ENCODE peak calls at places on chromosome 15, in eight cellular contexts. One of them, this sample, is unnamed.

GRCh38 chr15:36951747-36952247 is 148.6 kb downstream of the MEIS2 start:
- DNase-seq in SJCRH30: no peak
- DNase-seq in stomach: no peak
- DNase-seq in HepG2: no peak
- DNase-seq in A673: no peak
- DNase-seq in uterus: no peak
- DNase-seq in SJSA1: no peak
- DNase-seq in lung: no peak
- DNase-seq in this sample: no peak

GRCh38 chr15:53581513-53581912 is 177.9 kb downstream of the WDR72 start:
- DNase-seq in SJCRH30: no peak
- DNase-seq in stomach: no peak
- DNase-seq in HepG2: no peak
- DNase-seq in A673: no peak
- DNase-seq in uterus: no peak
- DNase-seq in SJSA1: no peak
- DNase-seq in lung: no peak
- DNase-seq in this sample: no peak

GRCh38 chr15:28004143-28005003 is 94.7 kb downstream of the OCA2 start:
- DNase-seq in SJCRH30: no peak
- DNase-seq in stomach: no peak
- DNase-seq in HepG2: no peak
- DNase-seq in A673: no peak
- DNase-seq in uterus: no peak
- DNase-seq in SJSA1: no peak
- DNase-seq in lung: no peak
- DNase-seq in this sample: no peak

GRCh38 chr15:77582763-77583162 is 49.9 kb downstream of the LINGO1 start:
- DNase-seq in SJCRH30: no peak
- DNase-seq in stomach: no peak
- DNase-seq in HepG2: no peak
- DNase-seq in A673: no peak
- DNase-seq in uterus: no peak
- DNase-seq in SJSA1: no peak
- DNase-seq in lung: no peak
- DNase-seq in this sample: no peak

GRCh38 chr15:38612159-38612863 is 47.7 kb upstream of the RASGRP1 start:
- DNase-seq in SJCRH30: no peak
- DNase-seq in stomach: no peak
- DNase-seq in HepG2: no peak
- DNase-seq in A673: no peak
- DNase-seq in uterus: no peak
- DNase-seq in SJSA1: no peak
- DNase-seq in lung: no peak
- DNase-seq in this sample: no peak

GRCh38 chr15:63378946-63379345 is 2.7 kb downstream of the CA12 start:
- DNase-seq in SJCRH30: no peak
- DNase-seq in stomach: no peak
- DNase-seq in HepG2: no peak
- DNase-seq in A673: no peak
- DNase-seq in uterus: no peak
- DNase-seq in SJSA1: no peak
- DNase-seq in lung: no peak
- DNase-seq in this sample: no peak

GRCh38 chr15:36632196-36632595 is 52.8 kb downstream of the CDIN1 start:
- DNase-seq in SJCRH30: no peak
- DNase-seq in stomach: no peak
- DNase-seq in HepG2: no peak
- DNase-seq in A673: no peak
- DNase-seq in uterus: no peak
- DNase-seq in SJSA1: peak; percentile 7
- DNase-seq in lung: no peak
- DNase-seq in this sample: no peak

GRCh38 chr15:40937762-40938529 is 8.8 kb downstream of the DLL4 start:
- DNase-seq in SJCRH30: no peak
- DNase-seq in stomach: no peak
- DNase-seq in HepG2: no peak
- DNase-seq in A673: no peak
- DNase-seq in uterus: no peak
- DNase-seq in SJSA1: no peak
- DNase-seq in lung: no peak
- DNase-seq in this sample: peak; percentile 79

GRCh38 chr15:62089616-62090015 is 22.8 kb downstream of the C2CD4A start:
- DNase-seq in SJCRH30: no peak
- DNase-seq in stomach: no peak
- DNase-seq in HepG2: no peak
- DNase-seq in A673: no peak
- DNase-seq in uterus: no peak
- DNase-seq in SJSA1: no peak
- DNase-seq in lung: no peak
- DNase-seq in this sample: no peak

GRCh38 chr15:42178056-42178455 is 21.6 kb upstream of the PLA2G4F start:
- DNase-seq in SJCRH30: no peak
- DNase-seq in stomach: no peak
- DNase-seq in HepG2: no peak
- DNase-seq in A673: no peak
- DNase-seq in uterus: no peak
- DNase-seq in SJSA1: no peak
- DNase-seq in lung: no peak
- DNase-seq in this sample: no peak

GRCh38 chr15:39444729-39445470 is 136.0 kb upstream of the THBS1 start:
- DNase-seq in SJCRH30: no peak
- DNase-seq in stomach: no peak
- DNase-seq in HepG2: no peak
- DNase-seq in A673: no peak
- DNase-seq in uterus: peak; percentile 38
- DNase-seq in SJSA1: no peak
- DNase-seq in lung: no peak
- DNase-seq in this sample: peak; percentile 66

GRCh38 chr15:55632434-55632833 is 44.3 kb upstream of the PYGO1 start:
- DNase-seq in SJCRH30: no peak
- DNase-seq in stomach: no peak
- DNase-seq in HepG2: no peak
- DNase-seq in A673: no peak
- DNase-seq in uterus: no peak
- DNase-seq in SJSA1: no peak
- DNase-seq in lung: no peak
- DNase-seq in this sample: no peak

GRCh38 chr15:55907797-55908196 is 85.6 kb downstream of the NEDD4 start:
- DNase-seq in SJCRH30: peak; percentile 34
- DNase-seq in stomach: no peak
- DNase-seq in HepG2: no peak
- DNase-seq in A673: peak; percentile 59
- DNase-seq in uterus: no peak
- DNase-seq in SJSA1: peak; percentile 90
- DNase-seq in lung: no peak
- DNase-seq in this sample: no peak

GRCh38 chr15:41401904-41402267 is 410 bp downstream of the NDUFAF1 start:
- DNase-seq in SJCRH30: no peak
- DNase-seq in stomach: no peak
- DNase-seq in HepG2: no peak
- DNase-seq in A673: no peak
- DNase-seq in uterus: no peak
- DNase-seq in SJSA1: no peak
- DNase-seq in lung: no peak
- DNase-seq in this sample: no peak

GRCh38 chr15:39591141-39591895 is 10.4 kb downstream of the THBS1 start:
- DNase-seq in SJCRH30: no peak
- DNase-seq in stomach: no peak
- DNase-seq in HepG2: no peak
- DNase-seq in A673: no peak
- DNase-seq in uterus: no peak
- DNase-seq in SJSA1: peak; percentile 7
- DNase-seq in lung: no peak
- DNase-seq in this sample: no peak

GRCh38 chr15:91609231-91609630 is 244.3 kb upstream of the SLCO3A1 start:
- DNase-seq in SJCRH30: no peak
- DNase-seq in stomach: no peak
- DNase-seq in HepG2: no peak
- DNase-seq in A673: no peak
- DNase-seq in uterus: no peak
- DNase-seq in SJSA1: no peak
- DNase-seq in lung: peak; percentile 45
- DNase-seq in this sample: no peak

GRCh38 chr15:88701561-88702095 is 62.8 kb downstream of the ISG20 start:
- DNase-seq in SJCRH30: peak; percentile 21
- DNase-seq in stomach: no peak
- DNase-seq in HepG2: peak; percentile 39
- DNase-seq in A673: no peak
- DNase-seq in uterus: no peak
- DNase-seq in SJSA1: no peak
- DNase-seq in lung: no peak
- DNase-seq in this sample: no peak

GRCh38 chr15:67054676-67055075 is 10.7 kb upstream of the SMAD3 start:
- DNase-seq in SJCRH30: no peak
- DNase-seq in stomach: no peak
- DNase-seq in HepG2: no peak
- DNase-seq in A673: no peak
- DNase-seq in uterus: no peak
- DNase-seq in SJSA1: no peak
- DNase-seq in lung: no peak
- DNase-seq in this sample: no peak

GRCh38 chr15:68126415-68126814 is 72.3 kb downstream of the PIAS1 start:
- DNase-seq in SJCRH30: no peak
- DNase-seq in stomach: no peak
- DNase-seq in HepG2: no peak
- DNase-seq in A673: no peak
- DNase-seq in uterus: peak; percentile 43
- DNase-seq in SJSA1: no peak
- DNase-seq in lung: no peak
- DNase-seq in this sample: no peak

GRCh38 chr15:27028836-27029482 is 58.0 kb downstream of the GABRG3 start:
- DNase-seq in SJCRH30: no peak
- DNase-seq in stomach: no peak
- DNase-seq in HepG2: no peak
- DNase-seq in A673: no peak
- DNase-seq in uterus: no peak
- DNase-seq in SJSA1: no peak
- DNase-seq in lung: no peak
- DNase-seq in this sample: no peak

GRCh38 chr15:42157981-42158765 is 1.7 kb upstream of the PLA2G4F start:
- DNase-seq in SJCRH30: no peak
- DNase-seq in stomach: peak; percentile 11
- DNase-seq in HepG2: no peak
- DNase-seq in A673: peak; percentile 27
- DNase-seq in uterus: no peak
- DNase-seq in SJSA1: peak; percentile 34
- DNase-seq in lung: no peak
- DNase-seq in this sample: no peak

GRCh38 chr15:57316451-57316850 is 59.9 kb upstream of the CGNL1 start:
- DNase-seq in SJCRH30: no peak
- DNase-seq in stomach: no peak
- DNase-seq in HepG2: no peak
- DNase-seq in A673: no peak
- DNase-seq in uterus: no peak
- DNase-seq in SJSA1: no peak
- DNase-seq in lung: no peak
- DNase-seq in this sample: peak; percentile 19

DNA sequence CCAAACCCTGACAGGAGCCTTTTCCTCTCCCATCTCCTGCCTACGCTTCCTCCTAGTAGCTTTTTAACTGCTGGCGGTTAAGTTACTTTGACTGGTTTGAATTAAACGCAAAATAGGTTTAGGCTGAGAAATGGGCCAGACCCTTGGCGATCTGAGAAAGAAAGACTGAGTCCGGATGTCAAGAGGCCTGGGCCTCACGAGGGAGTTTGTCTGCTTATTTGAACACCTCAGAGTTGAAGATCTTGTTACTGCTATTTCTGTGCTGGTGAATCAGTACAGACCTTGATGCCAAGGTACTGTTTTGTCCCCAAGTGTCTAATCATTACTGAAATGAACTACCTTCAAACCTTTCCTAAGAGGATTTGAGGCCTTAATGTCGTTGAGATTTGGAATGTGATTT is 769 bp upstream of the FMN1 start:
- DNase-seq in SJCRH30: no peak
- DNase-seq in stomach: no peak
- DNase-seq in HepG2: no peak
- DNase-seq in A673: peak; percentile 22
- DNase-seq in uterus: no peak
- DNase-seq in SJSA1: no peak
- DNase-seq in lung: no peak
- DNase-seq in this sample: no peak
- H3K4me3 ChIP-seq in SJCRH30: no peak overlapping the region
- H3K4me3 ChIP-seq in stomach: peak overlapping the region; percentile 52
- H3K4me3 ChIP-seq in HepG2: no peak overlapping the region
- H3K4me3 ChIP-seq in A673: peak overlapping the region; percentile 43
- H3K4me3 ChIP-seq in uterus: peak overlapping the region; percentile 33
- H3K4me3 ChIP-seq in SJSA1: peak overlapping the region; percentile 36
- H3K4me3 ChIP-seq in lung: no peak overlapping the region
- H3K4me3 ChIP-seq in this sample: peak overlapping the region; percentile 47

GRCh38 chr15:82921242-82921641 is 31.3 kb downstream of the HOMER2 start:
- DNase-seq in SJCRH30: no peak
- DNase-seq in stomach: peak; percentile 59
- DNase-seq in HepG2: no peak
- DNase-seq in A673: peak; percentile 19
- DNase-seq in uterus: no peak
- DNase-seq in SJSA1: no peak
- DNase-seq in lung: no peak
- DNase-seq in this sample: no peak
- H3K4me1 ChIP-seq in SJCRH30: no peaks in the 10 kb centered on the region
- H3K4me1 ChIP-seq in stomach: peaks cover 60% of the 10 kb centered on the region
- H3K4me1 ChIP-seq in HepG2: peaks cover 63% of the 10 kb centered on the region
- H3K4me1 ChIP-seq in A673: no peaks in the 10 kb centered on the region
- H3K4me1 ChIP-seq in uterus: no peaks in the 10 kb centered on the region
- H3K4me1 ChIP-seq in SJSA1: no peaks in the 10 kb centered on the region
- H3K4me1 ChIP-seq in lung: no peaks in the 10 kb centered on the region
- H3K4me1 ChIP-seq in this sample: no peaks in the 10 kb centered on the region

DNA sequence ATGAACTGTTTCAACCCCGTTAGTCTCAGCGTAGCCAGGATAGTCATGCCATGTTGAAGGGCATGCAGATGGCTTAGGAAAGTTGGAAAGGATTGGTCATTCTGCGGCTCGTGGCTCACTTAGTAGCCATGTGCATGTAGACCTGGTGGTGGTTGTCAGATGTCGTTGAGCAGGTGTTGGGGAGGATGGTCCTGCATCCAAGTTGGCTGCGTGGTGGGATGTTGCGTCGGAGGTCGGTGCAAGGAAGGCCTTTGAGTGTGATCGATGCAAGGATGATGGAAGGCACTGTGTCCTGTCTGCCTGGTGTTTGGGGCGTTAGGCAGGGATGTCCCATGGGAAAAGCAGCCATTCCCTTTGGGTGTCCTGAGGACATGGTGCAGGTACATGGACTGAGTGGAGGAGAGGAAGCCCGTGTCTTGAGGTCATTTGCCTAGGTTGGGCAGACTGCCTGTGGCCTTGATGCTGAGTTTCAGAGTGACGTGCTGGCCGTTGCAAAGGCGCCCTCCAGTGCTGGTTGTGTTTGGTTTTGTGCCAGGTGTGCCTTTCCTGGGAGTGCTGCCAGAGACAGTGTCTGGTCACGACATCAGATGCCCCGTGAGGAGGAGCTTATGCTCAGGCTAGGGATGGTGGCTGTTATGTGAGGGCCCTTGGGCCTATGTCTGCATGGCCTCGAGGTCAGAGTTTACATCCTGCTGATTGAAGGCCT is 103.4 kb downstream of the SNRPN start:
- DNase-seq in SJCRH30: no peak
- DNase-seq in stomach: peak; percentile 9
- DNase-seq in HepG2: no peak
- DNase-seq in A673: no peak
- DNase-seq in uterus: peak; percentile 3
- DNase-seq in SJSA1: no peak
- DNase-seq in lung: no peak
- DNase-seq in this sample: no peak
- H3K9me3 ChIP-seq in SJCRH30: no peaks in the 10 kb centered on the region
- H3K9me3 ChIP-seq in stomach: peaks cover 100% of the 10 kb centered on the region
- H3K9me3 ChIP-seq in HepG2: peaks cover 100% of the 10 kb centered on the region
- H3K9me3 ChIP-seq in A673: peaks cover 93% of the 10 kb centered on the region
- H3K9me3 ChIP-seq in uterus: no peaks in the 10 kb centered on the region
- H3K9me3 ChIP-seq in SJSA1: peaks cover 61% of the 10 kb centered on the region
- H3K9me3 ChIP-seq in lung: peaks cover 100% of the 10 kb centered on the region
- H3K9me3 ChIP-seq in this sample: peaks cover 95% of the 10 kb centered on the region

GRCh38 chr15:99104788-99105515 is at the start of gene SYNM:
- DNase-seq in SJCRH30: peak; percentile 90
- DNase-seq in stomach: peak; percentile 67
- DNase-seq in HepG2: peak; percentile 72
- DNase-seq in A673: peak; percentile 75
- DNase-seq in uterus: peak; percentile 77
- DNase-seq in SJSA1: peak; percentile 95
- DNase-seq in lung: peak; percentile 51
- DNase-seq in this sample: peak; percentile 81
- H3K4me3 ChIP-seq in SJCRH30: peak within 1 kb of the TSS; percentile 68
- H3K4me3 ChIP-seq in stomach: peak within 1 kb of the TSS; percentile 65
- H3K4me3 ChIP-seq in HepG2: peak within 1 kb of the TSS; percentile 79
- H3K4me3 ChIP-seq in A673: peak within 1 kb of the TSS; percentile 54
- H3K4me3 ChIP-seq in uterus: peak within 1 kb of the TSS; percentile 31
- H3K4me3 ChIP-seq in SJSA1: peak within 1 kb of the TSS; percentile 72
- H3K4me3 ChIP-seq in lung: peak within 1 kb of the TSS; percentile 63
- H3K4me3 ChIP-seq in this sample: peak within 1 kb of the TSS; percentile 26

This sample was measured in right cardiac atrium.